ENCODE peak calls at places on chromosomes 13 and 19, in five cellular contexts. S is tibial nerve, D is astrocyte of the spinal cord, V is ascending aorta, O is neural crest cell. H is an unnamed sample.

GRCh38 chr13:40206241-40207109 is 460.0 kb downstream of the FOXO1 start:
- DNase-seq in S (no peak), D (no peak), V (no peak), O (no peak), H (no peak)

GRCh38 chr19:35862528-35862927 is 5.8 kb downstream of the KIRREL2 start:
- DNase-seq in S (no peak), D (no peak), V (no peak), O (no peak), H (no peak)

GRCh38 chr13:111521691-111522229 is 201.3 kb downstream of the TEX29 start:
- DNase-seq in S (no peak), D (no peak), V (no peak), O (no peak), H (no peak)

GRCh38 chr19:58001895-58002369 is 688 bp downstream of the ZNF606 start:
- DNase-seq in S (no peak), D (peak), V (no peak), O (no peak), H (no peak)

GRCh38 chr19:55442372-55443044 is 592 bp downstream of the SHISA7 start:
- DNase-seq in S (no peak), D (no peak), V (no peak), O (no peak), H (no peak)

GRCh38 chr19:45554481-45554880 is 30.1 kb downstream of the OPA3 start:
- DNase-seq in S (no peak), D (no peak), V (no peak), O (no peak), H (no peak)

GRCh38 chr13:114154476-114154875 is 22.1 kb upstream of the RASA3 start:
- DNase-seq in S (no peak), D (no peak), V (no peak), O (no peak), H (no peak)

GRCh38 chr13:46648166-46648607 is 95.2 kb downstream of the LRCH1 start:
- DNase-seq in S (no peak), D (no peak), V (no peak), O (peak), H (no peak)

GRCh38 chr13:106466691-106467405 is 68.6 kb downstream of the EFNB2 start:
- DNase-seq in S (no peak), D (no peak), V (no peak), O (no peak), H (no peak)

GRCh38 chr19:49615861-49616260 is 24.1 kb downstream of the RRAS start:
- DNase-seq in S (no peak), D (no peak), V (no peak), O (no peak), H (no peak)

GRCh38 chr13:113671066-113672001 is 4.3 kb downstream of the GRK1 start:
- DNase-seq in S (no peak), D (no peak), V (no peak), O (no peak), H (no peak)

GRCh38 chr19:31913103-31913710 is 432.2 kb upstream of the ZNF507 start:
- DNase-seq in S (no peak), D (no peak), V (no peak), O (no peak), H (no peak)

GRCh38 chr19:34370983-34371382 is 6.0 kb downstream of the GPI start:
- DNase-seq in S (no peak), D (no peak), V (no peak), O (no peak), H (no peak)

GRCh38 chr13:51681037-51681678 is 96.9 kb downstream of the WDFY2 start:
- DNase-seq in S (no peak), D (peak), V (no peak), O (no peak), H (no peak)

GRCh38 chr19:54232552-54232934 is 9.7 kb upstream of the LILRB3 start:
- DNase-seq in S (no peak), D (no peak), V (no peak), O (no peak), H (no peak)

GRCh38 chr19:11673608-11674041 is 65.1 kb downstream of the ZNF823 start:
- DNase-seq in S (peak), D (peak), V (no peak), O (peak), H (peak)
- TF ChIP-seq CTCF in S (peak), D (peak), V (peak), O (peak), H (no peak)

GRCh38 chr19:43432866-43433673 is 18.4 kb downstream of the TEX101 start:
- DNase-seq in S (peak), D (peak), V (no peak), O (peak), H (peak)
- TF ChIP-seq CTCF in S (peak), D (peak), V (peak), O (peak), H (peak)

GRCh38 chr13:33697936-33698335 is 120.0 kb upstream of the RFC3 start:
- DNase-seq in S (no peak), D (no peak), V (no peak), O (no peak), H (no peak)
- TF ChIP-seq CTCF in S (no peak), D (no peak), V (no peak), O (no peak), H (no peak)

DNA sequence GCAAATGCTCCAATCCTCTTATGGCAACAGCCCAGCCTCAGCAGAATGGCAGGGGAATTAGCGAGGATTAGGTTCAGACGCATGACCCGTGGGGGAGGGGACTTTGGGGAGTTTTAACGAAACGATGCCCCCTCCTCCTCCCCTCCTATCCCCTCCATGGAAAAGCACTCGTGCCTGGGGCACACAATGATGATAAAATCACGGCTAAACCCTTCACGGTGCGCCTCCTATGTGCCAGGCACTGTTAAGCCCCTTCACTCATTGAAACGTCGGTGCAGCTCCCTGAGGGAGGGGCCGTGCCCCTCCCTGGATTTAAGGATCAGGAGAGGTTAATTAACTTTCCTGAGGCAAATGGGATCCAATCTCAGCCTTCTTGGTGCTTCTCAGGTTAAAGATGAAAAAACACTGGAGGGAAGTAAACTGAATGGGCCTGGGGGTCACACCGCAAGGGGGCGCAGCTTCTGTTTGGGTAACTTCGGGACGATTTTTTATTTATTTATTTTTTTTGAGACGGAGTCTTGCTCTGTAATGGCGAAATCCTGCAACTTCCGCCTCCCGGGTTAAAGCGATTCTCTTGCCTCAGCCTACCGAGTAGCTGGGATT is 10.1 kb upstream of the TPRX2 start:
- DNase-seq in S (no peak), D (no peak), V (no peak), O (peak), H (no peak)
- TF ChIP-seq CTCF in S (peak), D (peak), V (no peak), O (peak), H (no peak)